ENCODE peak calls at places on chromosomes 16 and 17, in eight cellular contexts. M is tibial nerve, V is A549, W is SK-N-SH, T is GM12878, E is suprapubic skin, I is K562, U is esophagus muscularis mucosa. O is an unnamed sample.

GRCh38 chr17:82269138-82269881 is 4.2 kb downstream of the CSNK1D start:
- DNase-seq in M (no peak), E (no peak), W (no peak), I (no peak), T (no peak), U (no peak), V (no peak), O (no peak)

GRCh38 chr17:32486701-32487459 is at the start of gene CDK5R1:
- DNase-seq in V (peak), I (peak), E (no peak), T (no peak), U (no peak), W (peak), M (no peak), O (no peak)

GRCh38 chr17:8225813-8226535 is 15.6 kb upstream of the AURKB start:
- DNase-seq in M (peak), I (peak), T (peak), U (no peak), W (no peak), E (no peak), V (peak), O (no peak)

GRCh38 chr17:70310251-70310672 is 140.9 kb downstream of the KCNJ2 start:
- DNase-seq in M (no peak), T (no peak), V (no peak), E (no peak), W (no peak), U (no peak), I (no peak), O (no peak)

GRCh38 chr16:46883353-46883689 is 841 bp upstream of the GPT2 start:
- DNase-seq in W (no peak), I (no peak), U (no peak), E (no peak), T (no peak), M (no peak), V (no peak), O (no peak)

GRCh38 chr16:87314990-87315420 is 2.2 kb downstream of the C16orf95 start:
- DNase-seq in W (no peak), M (no peak), V (no peak), I (no peak), E (no peak), U (no peak), T (no peak), O (peak)

GRCh38 chr16:52770828-52771227 is 223.9 kb upstream of the TOX3 start:
- DNase-seq in M (no peak), U (no peak), T (no peak), I (no peak), W (no peak), E (no peak), V (no peak), O (no peak)

GRCh38 chr17:1074886-1075665 is 78.1 kb downstream of the TIMM22 start:
- DNase-seq in V (no peak), I (no peak), W (no peak), M (no peak), T (no peak), U (no peak), E (no peak), O (no peak)

GRCh38 chr16:21169249-21169981 is 10.9 kb downstream of the LDAF1 start:
- DNase-seq in I (peak), W (no peak), T (no peak), M (no peak), U (no peak), V (no peak), E (no peak), O (no peak)

GRCh38 chr17:60909405-60909804 is 231.8 kb downstream of the BCAS3 start:
- DNase-seq in W (no peak), T (no peak), U (no peak), E (no peak), V (no peak), I (no peak), M (no peak), O (no peak)

GRCh38 chr17:42131971-42132370 is 9.4 kb downstream of the HSPB9 start:
- DNase-seq in T (no peak), I (no peak), U (no peak), E (no peak), M (no peak), V (no peak), W (no peak), O (no peak)

GRCh38 chr16:73384561-73384960 is 336.6 kb upstream of the ZFHX3 start:
- DNase-seq in U (no peak), W (no peak), V (no peak), M (no peak), I (no peak), E (no peak), T (no peak), O (no peak)

GRCh38 chr17:57138956-57139576 is 54.0 kb downstream of the AKAP1 start:
- DNase-seq in I (no peak), E (no peak), U (no peak), T (no peak), V (peak), M (no peak), W (no peak), O (no peak)

GRCh38 chr16:14669776-14670175 is 24.3 kb downstream of the PLA2G10 start:
- DNase-seq in I (no peak), W (no peak), V (peak), M (no peak), T (no peak), E (no peak), U (no peak), O (no peak)

GRCh38 chr17:48522990-48523389 is 7.8 kb downstream of the HOXB1 start:
- DNase-seq in M (no peak), E (no peak), U (no peak), I (no peak), V (peak), T (no peak), W (no peak), O (no peak)

GRCh38 chr17:1422907-1423306 is 22.9 kb upstream of the YWHAE start:
- DNase-seq in U (no peak), I (no peak), E (no peak), W (no peak), T (no peak), V (peak), M (no peak), O (no peak)

GRCh38 chr17:62674841-62675240 is 47.4 kb downstream of the MRC2 start:
- DNase-seq in I (no peak), W (no peak), E (no peak), T (no peak), V (no peak), U (no peak), M (no peak), O (no peak)

GRCh38 chr16:75238853-75239371 is 12.5 kb downstream of the BCAR1 start:
- DNase-seq in W (peak), I (no peak), U (no peak), E (no peak), T (no peak), M (no peak), V (no peak), O (no peak)

GRCh38 chr16:2026461-2027023 is at the start of gene NHERF2:
- DNase-seq in M (no peak), V (no peak), W (peak), I (peak), E (no peak), U (no peak), T (no peak), O (no peak)
- H3K27ac ChIP-seq in M (peak), V (peak), W (no peak), I (peak), E (peak), U (peak), T (no peak), O (peak)

DNA sequence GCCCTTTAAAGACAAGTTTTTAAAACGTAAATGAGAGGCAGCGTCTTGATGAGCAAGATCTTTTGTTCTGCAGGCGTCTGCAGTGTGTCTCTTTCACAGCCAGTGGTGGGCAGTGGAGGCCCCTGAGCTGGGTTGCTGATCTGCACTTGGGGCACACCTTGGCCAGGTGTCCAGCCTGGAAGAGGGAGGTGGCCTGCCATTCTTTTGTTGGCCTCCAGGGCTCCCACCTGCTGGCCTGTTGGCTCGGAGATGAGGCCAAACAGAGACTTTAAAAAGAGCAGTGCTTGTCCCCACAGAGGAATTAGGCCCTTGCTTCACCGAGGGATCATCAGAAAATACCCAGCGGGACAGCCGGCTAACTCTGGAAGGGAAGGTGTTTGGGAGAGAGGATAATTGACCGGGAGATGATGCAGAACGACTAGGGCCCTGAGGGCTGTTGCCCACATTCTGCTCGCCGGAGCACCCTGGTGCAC is 145.9 kb upstream of the PLCG2 start:
- DNase-seq in M (no peak), T (no peak), E (no peak), W (no peak), I (peak), V (no peak), U (no peak), O (no peak)
- TF ChIP-seq EP300 in M (no peak), T (no peak), E (no peak), W (no peak), I (no peak), V (no peak), U (no peak), O (no peak)

DNA sequence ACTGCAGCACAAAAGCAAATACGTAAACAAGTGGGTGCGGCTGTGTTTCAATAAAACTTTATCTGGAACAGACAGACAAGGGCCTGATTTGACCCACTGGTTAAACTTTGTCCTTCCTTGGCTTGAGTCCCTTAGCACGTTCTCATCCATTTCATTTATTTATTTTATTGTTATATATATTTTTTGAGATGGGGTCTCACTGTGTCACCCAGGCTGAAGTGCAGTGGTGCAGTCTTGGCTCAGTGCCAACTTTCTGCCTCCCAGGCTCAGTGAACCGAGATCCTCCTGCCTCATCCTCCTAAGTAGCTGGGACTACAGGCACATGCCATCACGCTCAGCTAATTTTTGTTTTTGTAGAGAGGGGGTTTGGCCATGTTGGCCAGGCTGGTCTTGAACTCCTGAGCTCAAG is 64.3 kb downstream of the MYH11 start:
- DNase-seq in T (no peak), V (no peak), M (no peak), U (no peak), E (no peak), W (no peak), I (no peak), O (peak)
- H3K27ac ChIP-seq in T (no peak), V (no peak), M (no peak), U (peak), E (no peak), W (no peak), I (no peak), O (peak)

GRCh38 chr17:55806745-55807466 is 56.1 kb downstream of the PCTP start:
- DNase-seq in T (no peak), E (no peak), I (no peak), U (no peak), V (no peak), W (no peak), M (no peak), O (no peak)
- TF ChIP-seq EP300 in T (no peak), E (no peak), I (no peak), U (no peak), V (no peak), W (no peak), M (no peak), O (no peak)